ENCODE peak calls at places on chromosomes 2 and 18, in four cellular contexts. One of them, this sample, is unnamed.

GRCh38 chr2:33158482-33159003 is 211.8 kb downstream of the LTBP1 start:
- DNase-seq in esophagus squamous epithelium: no peak
- DNase-seq in H9: no peak
- DNase-seq in pancreas: no peak
- DNase-seq in this sample: no peak

GRCh38 chr2:135055182-135055786 is 3.2 kb downstream of the RAB3GAP1 start:
- DNase-seq in pancreas: no peak
- DNase-seq in esophagus squamous epithelium: no peak
- DNase-seq in H9: no peak
- DNase-seq in this sample: no peak

GRCh38 chr2:6337123-6337830 is 528.4 kb downstream of the CMPK2 start:
- DNase-seq in H9: no peak
- DNase-seq in pancreas: no peak
- DNase-seq in esophagus squamous epithelium: no peak
- DNase-seq in this sample: no peak

GRCh38 chr2:232689152-232689910 is 7.8 kb upstream of the GIGYF2 start:
- DNase-seq in H9: no peak
- DNase-seq in esophagus squamous epithelium: no peak
- DNase-seq in pancreas: peak; percentile 56
- DNase-seq in this sample: no peak

GRCh38 chr2:1588994-1589611 is 155.2 kb downstream of the PXDN start:
- DNase-seq in pancreas: no peak
- DNase-seq in esophagus squamous epithelium: no peak
- DNase-seq in H9: peak; percentile 56
- DNase-seq in this sample: no peak

GRCh38 chr2:27809761-27810241 is 38.3 kb downstream of the MRPL33 start:
- DNase-seq in pancreas: no peak
- DNase-seq in H9: no peak
- DNase-seq in esophagus squamous epithelium: no peak
- DNase-seq in this sample: no peak

GRCh38 chr18:3402962-3403585 is 46.9 kb upstream of the TGIF1 start:
- DNase-seq in esophagus squamous epithelium: no peak
- DNase-seq in H9: no peak
- DNase-seq in pancreas: no peak
- DNase-seq in this sample: no peak

GRCh38 chr2:179344280-179344961 is 79.8 kb upstream of the SESTD1 start:
- DNase-seq in pancreas: no peak
- DNase-seq in esophagus squamous epithelium: no peak
- DNase-seq in H9: no peak
- DNase-seq in this sample: no peak

GRCh38 chr18:58288922-58289797 is 245.1 kb downstream of the NEDD4L start:
- DNase-seq in H9: no peak
- DNase-seq in pancreas: no peak
- DNase-seq in esophagus squamous epithelium: no peak
- DNase-seq in this sample: no peak

GRCh38 chr2:152715854-152716428 is 1.3 kb downstream of the PRPF40A start:
- DNase-seq in esophagus squamous epithelium: no peak
- DNase-seq in pancreas: no peak
- DNase-seq in H9: peak; percentile 57
- DNase-seq in this sample: no peak

GRCh38 chr2:65508225-65508624 is 75.8 kb upstream of the SPRED2 start:
- DNase-seq in pancreas: no peak
- DNase-seq in esophagus squamous epithelium: no peak
- DNase-seq in H9: no peak
- DNase-seq in this sample: no peak

GRCh38 chr2:150371066-150371812 is 116.2 kb downstream of the RND3 start:
- DNase-seq in pancreas: no peak
- DNase-seq in esophagus squamous epithelium: no peak
- DNase-seq in H9: no peak
- DNase-seq in this sample: no peak

GRCh38 chr18:42339324-42339723 is 384.3 kb downstream of the PIK3C3 start:
- DNase-seq in esophagus squamous epithelium: no peak
- DNase-seq in pancreas: no peak
- DNase-seq in H9: no peak
- DNase-seq in this sample: no peak

GRCh38 chr2:88671786-88672427 is 19.6 kb upstream of the RPIA start:
- DNase-seq in esophagus squamous epithelium: no peak
- DNase-seq in H9: peak; percentile 36
- DNase-seq in pancreas: no peak
- DNase-seq in this sample: no peak

GRCh38 chr2:16218651-16219050 is 278.3 kb downstream of the MYCN start:
- DNase-seq in esophagus squamous epithelium: no peak
- DNase-seq in pancreas: no peak
- DNase-seq in H9: peak; percentile 75
- DNase-seq in this sample: no peak

GRCh38 chr2:1020206-1020605 is 69.6 kb downstream of the SNTG2 start:
- DNase-seq in esophagus squamous epithelium: no peak
- DNase-seq in pancreas: no peak
- DNase-seq in H9: no peak
- DNase-seq in this sample: no peak

GRCh38 chr2:183267148-183267827 is 143.0 kb downstream of the NUP35 start:
- DNase-seq in pancreas: no peak
- DNase-seq in esophagus squamous epithelium: no peak
- DNase-seq in H9: no peak
- DNase-seq in this sample: no peak

GRCh38 chr2:107405261-107405660 is 421.4 kb upstream of the RGPD4 start:
- DNase-seq in esophagus squamous epithelium: no peak
- DNase-seq in pancreas: no peak
- DNase-seq in H9: no peak
- DNase-seq in this sample: no peak

GRCh38 chr2:174376967-174377366 is 18.6 kb upstream of the SCRN3 start:
- DNase-seq in esophagus squamous epithelium: no peak
- DNase-seq in pancreas: no peak
- DNase-seq in H9: no peak
- DNase-seq in this sample: no peak

GRCh38 chr18:40841473-40841872 is 1113.6 kb upstream of the PIK3C3 start:
- DNase-seq in esophagus squamous epithelium: no peak
- DNase-seq in H9: no peak
- DNase-seq in pancreas: no peak
- DNase-seq in this sample: no peak

GRCh38 chr2:150167711-150168110 is 319.8 kb downstream of the RND3 start:
- DNase-seq in esophagus squamous epithelium: no peak
- DNase-seq in H9: no peak
- DNase-seq in pancreas: no peak
- DNase-seq in this sample: no peak

GRCh38 chr2:26325851-26326250 is 20.1 kb upstream of the SELENOI start:
- DNase-seq in H9: no peak
- DNase-seq in esophagus squamous epithelium: no peak
- DNase-seq in pancreas: no peak
- DNase-seq in this sample: no peak

GRCh38 chr2:71303849-71304248 is 27.7 kb upstream of the ZNF638 start:
- DNase-seq in esophagus squamous epithelium: no peak
- DNase-seq in H9: no peak
- DNase-seq in pancreas: no peak
- DNase-seq in this sample: no peak

GRCh38 chr2:167570370-167570769 is 677.0 kb downstream of the STK39 start:
- DNase-seq in H9: no peak
- DNase-seq in esophagus squamous epithelium: no peak
- DNase-seq in pancreas: no peak
- DNase-seq in this sample: no peak

GRCh38 chr2:28678944-28679343 is 72.7 kb upstream of the PPP1CB start:
- DNase-seq in H9: no peak
- DNase-seq in esophagus squamous epithelium: no peak
- DNase-seq in pancreas: no peak
- DNase-seq in this sample: no peak

GRCh38 chr2:96954490-96954846 is 31.9 kb downstream of the FAM178B start:
- DNase-seq in H9: no peak
- DNase-seq in esophagus squamous epithelium: no peak
- DNase-seq in pancreas: no peak
- DNase-seq in this sample: no peak

GRCh38 chr2:193867454-193867853 is 1672.7 kb upstream of the TMEFF2 start:
- DNase-seq in pancreas: no peak
- DNase-seq in H9: no peak
- DNase-seq in esophagus squamous epithelium: no peak
- DNase-seq in this sample: no peak

DNA sequence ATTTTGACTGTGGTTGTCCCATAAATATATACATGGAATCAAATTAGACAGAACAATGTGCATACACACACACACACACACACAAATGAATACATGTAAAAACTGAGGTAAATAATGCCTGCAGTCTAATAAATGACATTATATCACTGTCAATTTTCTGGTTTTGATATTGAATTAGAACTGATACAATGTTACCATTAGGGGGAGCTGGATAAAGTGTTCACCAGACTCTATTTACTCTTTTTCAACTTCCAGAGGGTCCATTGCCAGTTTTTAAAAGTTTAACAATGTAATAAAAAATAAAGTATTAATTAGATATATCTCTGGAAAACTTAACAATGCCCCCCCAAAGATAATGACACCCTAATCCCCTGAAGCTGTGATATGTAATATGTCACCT is 1666.8 kb upstream of the TMEFF2 start:
- DNase-seq in pancreas: no peak
- DNase-seq in esophagus squamous epithelium: no peak
- DNase-seq in H9: no peak
- DNase-seq in this sample: no peak
- TF ChIP-seq CTCF in pancreas: no peak
- TF ChIP-seq CTCF in esophagus squamous epithelium: no peak
- TF ChIP-seq CTCF in H9: peak; percentile 48
- TF ChIP-seq CTCF in this sample: no peak

DNA sequence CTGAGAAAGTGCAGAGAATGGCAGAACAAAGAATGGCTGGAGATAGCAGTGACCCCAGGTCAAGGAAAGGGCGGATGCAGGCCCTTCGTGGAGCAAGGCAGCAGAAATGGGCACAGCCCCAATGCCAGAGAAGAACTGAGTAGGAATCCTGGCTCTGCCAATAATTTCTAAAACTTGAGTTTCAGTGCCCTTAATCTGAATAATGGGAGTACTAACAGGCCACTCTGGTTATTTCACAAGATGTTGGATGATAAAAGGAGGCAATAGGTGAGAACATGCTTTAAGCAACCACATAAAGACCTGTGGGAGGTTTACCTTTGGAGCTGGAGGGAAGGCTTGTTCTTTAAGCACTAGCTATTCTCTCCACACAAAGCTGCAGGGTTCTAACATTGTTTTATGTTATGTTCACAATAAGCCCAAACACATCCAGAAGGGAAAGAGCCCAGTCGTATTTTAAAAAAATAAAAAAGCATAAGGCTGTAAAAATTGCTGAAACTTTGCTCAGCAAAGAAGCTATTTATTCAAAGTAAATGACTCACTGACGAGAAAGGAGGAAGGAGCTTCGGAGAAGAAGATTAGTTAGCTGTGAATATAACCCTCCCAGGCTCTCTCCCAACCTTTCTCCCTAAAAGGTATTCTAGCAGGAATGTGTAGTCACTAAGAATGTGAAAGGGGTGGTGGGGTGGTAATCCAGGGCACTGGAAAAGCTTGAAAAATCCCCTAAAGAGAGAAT is 470.2 kb downstream of the TXNL1 start:
- DNase-seq in pancreas: no peak
- DNase-seq in esophagus squamous epithelium: no peak
- DNase-seq in H9: no peak
- DNase-seq in this sample: no peak
- H3K27ac ChIP-seq in pancreas: peak overlapping the region; percentile 9
- H3K27ac ChIP-seq in esophagus squamous epithelium: peak overlapping the region; percentile 74
- H3K27ac ChIP-seq in H9: no peak overlapping the region
- H3K27ac ChIP-seq in this sample: no peak overlapping the region

GRCh38 chr18:500230-500555 is 308 bp downstream of the COLEC12 start:
- DNase-seq in esophagus squamous epithelium: no peak
- DNase-seq in pancreas: no peak
- DNase-seq in H9: peak; percentile 39
- DNase-seq in this sample: no peak
- TF ChIP-seq CTCF in esophagus squamous epithelium: no peak
- TF ChIP-seq CTCF in pancreas: no peak
- TF ChIP-seq CTCF in H9: no peak
- TF ChIP-seq CTCF in this sample: no peak

DNA sequence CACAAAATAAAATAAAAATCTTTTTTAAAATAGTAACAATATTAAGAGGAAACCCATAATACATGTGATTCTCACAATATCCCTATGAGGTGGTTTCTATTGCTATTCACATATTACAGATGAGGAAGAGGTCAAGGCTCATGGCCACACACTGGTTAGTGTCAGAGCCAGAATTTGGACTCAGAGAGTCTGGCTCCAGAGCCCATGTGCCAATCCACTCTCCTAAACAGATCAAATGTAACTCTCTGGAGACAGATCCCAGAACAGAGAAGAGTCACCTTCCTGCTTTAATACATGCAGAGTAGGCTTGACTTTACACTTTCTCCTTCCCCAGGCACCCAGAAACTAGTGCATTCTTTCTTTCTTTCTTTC is 10.1 kb upstream of the SLC11A1 start:
- DNase-seq in H9: no peak
- DNase-seq in pancreas: no peak
- DNase-seq in esophagus squamous epithelium: no peak
- DNase-seq in this sample: no peak
- H3K27ac ChIP-seq in H9: no peak overlapping the region
- H3K27ac ChIP-seq in pancreas: no peak overlapping the region
- H3K27ac ChIP-seq in esophagus squamous epithelium: no peak overlapping the region
- H3K27ac ChIP-seq in this sample: no peak overlapping the region

This sample was measured in CD4-positive, alpha-beta T cell.